ENCODE peak calls at places on chromosomes 11 and 22, in five cellular contexts. One of them, this sample, is unnamed.

GRCh38 chr11:64655901-64656601 is 65.0 kb downstream of the SLC22A12 start:
- DNase-seq in gastrocnemius medialis: no peak
- DNase-seq in HS-27A: no peak
- DNase-seq in activated CD4-positive, alpha-beta T cell treated with anti-CD3 and anti-CD28 coated beads, Interleukin-2, amount 10 ng/mL, durations not matched to agents 7 days and 5 days: no peak
- DNase-seq in fibroblast of lung: no peak
- DNase-seq in this sample: no peak

GRCh38 chr22:45584621-45585436 is 82.1 kb downstream of the FBLN1 start:
- DNase-seq in gastrocnemius medialis: no peak
- DNase-seq in fibroblast of lung: peak
- DNase-seq in activated CD4-positive, alpha-beta T cell treated with anti-CD3 and anti-CD28 coated beads, Interleukin-2, amount 10 ng/mL, durations not matched to agents 7 days and 5 days: no peak
- DNase-seq in HS-27A: no peak
- DNase-seq in this sample: no peak

GRCh38 chr22:43305806-43306205 is 37.4 kb downstream of the SCUBE1 start:
- DNase-seq in HS-27A: no peak
- DNase-seq in activated CD4-positive, alpha-beta T cell treated with anti-CD3 and anti-CD28 coated beads, Interleukin-2, amount 10 ng/mL, durations not matched to agents 7 days and 5 days: no peak
- DNase-seq in gastrocnemius medialis: no peak
- DNase-seq in fibroblast of lung: no peak
- DNase-seq in this sample: no peak

GRCh38 chr22:19522190-19522880 is 1.9 kb downstream of the CLDN5 start:
- DNase-seq in activated CD4-positive, alpha-beta T cell treated with anti-CD3 and anti-CD28 coated beads, Interleukin-2, amount 10 ng/mL, durations not matched to agents 7 days and 5 days: no peak
- DNase-seq in fibroblast of lung: no peak
- DNase-seq in gastrocnemius medialis: no peak
- DNase-seq in HS-27A: no peak
- DNase-seq in this sample: no peak

GRCh38 chr11:129720156-129720555 is 95.5 kb upstream of the TMEM45B start:
- DNase-seq in HS-27A: no peak
- DNase-seq in gastrocnemius medialis: no peak
- DNase-seq in activated CD4-positive, alpha-beta T cell treated with anti-CD3 and anti-CD28 coated beads, Interleukin-2, amount 10 ng/mL, durations not matched to agents 7 days and 5 days: no peak
- DNase-seq in fibroblast of lung: no peak
- DNase-seq in this sample: no peak

GRCh38 chr11:33207408-33207985 is 46.2 kb upstream of the CSTF3 start:
- DNase-seq in gastrocnemius medialis: no peak
- DNase-seq in HS-27A: no peak
- DNase-seq in activated CD4-positive, alpha-beta T cell treated with anti-CD3 and anti-CD28 coated beads, Interleukin-2, amount 10 ng/mL, durations not matched to agents 7 days and 5 days: no peak
- DNase-seq in fibroblast of lung: peak
- DNase-seq in this sample: no peak

GRCh38 chr11:1480555-1481482 is 5.8 kb downstream of the MOB2 start:
- DNase-seq in gastrocnemius medialis: no peak
- DNase-seq in fibroblast of lung: no peak
- DNase-seq in HS-27A: no peak
- DNase-seq in activated CD4-positive, alpha-beta T cell treated with anti-CD3 and anti-CD28 coated beads, Interleukin-2, amount 10 ng/mL, durations not matched to agents 7 days and 5 days: no peak
- DNase-seq in this sample: no peak

GRCh38 chr11:61754534-61755482 is 2.4 kb downstream of the MYRF start:
- DNase-seq in fibroblast of lung: peak
- DNase-seq in gastrocnemius medialis: no peak
- DNase-seq in activated CD4-positive, alpha-beta T cell treated with anti-CD3 and anti-CD28 coated beads, Interleukin-2, amount 10 ng/mL, durations not matched to agents 7 days and 5 days: no peak
- DNase-seq in HS-27A: no peak
- DNase-seq in this sample: no peak

GRCh38 chr22:50730941-50731661 is 6.9 kb upstream of the ACR start:
- DNase-seq in gastrocnemius medialis: no peak
- DNase-seq in fibroblast of lung: no peak
- DNase-seq in activated CD4-positive, alpha-beta T cell treated with anti-CD3 and anti-CD28 coated beads, Interleukin-2, amount 10 ng/mL, durations not matched to agents 7 days and 5 days: no peak
- DNase-seq in HS-27A: no peak
- DNase-seq in this sample: no peak

GRCh38 chr11:78030429-78031325 is 7.6 kb upstream of the KCTD14 start:
- DNase-seq in fibroblast of lung: peak
- DNase-seq in activated CD4-positive, alpha-beta T cell treated with anti-CD3 and anti-CD28 coated beads, Interleukin-2, amount 10 ng/mL, durations not matched to agents 7 days and 5 days: no peak
- DNase-seq in gastrocnemius medialis: no peak
- DNase-seq in HS-27A: no peak
- DNase-seq in this sample: peak

GRCh38 chr22:19204640-19205039 is 26.1 kb upstream of the SLC25A1 start:
- DNase-seq in HS-27A: no peak
- DNase-seq in gastrocnemius medialis: no peak
- DNase-seq in activated CD4-positive, alpha-beta T cell treated with anti-CD3 and anti-CD28 coated beads, Interleukin-2, amount 10 ng/mL, durations not matched to agents 7 days and 5 days: no peak
- DNase-seq in fibroblast of lung: no peak
- DNase-seq in this sample: no peak

GRCh38 chr11:30423886-30424285 is 101.0 kb downstream of the ARL14EP start:
- DNase-seq in HS-27A: no peak
- DNase-seq in gastrocnemius medialis: no peak
- DNase-seq in fibroblast of lung: no peak
- DNase-seq in activated CD4-positive, alpha-beta T cell treated with anti-CD3 and anti-CD28 coated beads, Interleukin-2, amount 10 ng/mL, durations not matched to agents 7 days and 5 days: no peak
- DNase-seq in this sample: no peak

GRCh38 chr22:36860821-36861659 is at the start of gene NCF4:
- DNase-seq in gastrocnemius medialis: peak
- DNase-seq in fibroblast of lung: no peak
- DNase-seq in activated CD4-positive, alpha-beta T cell treated with anti-CD3 and anti-CD28 coated beads, Interleukin-2, amount 10 ng/mL, durations not matched to agents 7 days and 5 days: peak
- DNase-seq in HS-27A: no peak
- DNase-seq in this sample: peak

GRCh38 chr11:28835790-28836189 is 727.6 kb downstream of the METTL15 start:
- DNase-seq in fibroblast of lung: peak
- DNase-seq in HS-27A: no peak
- DNase-seq in activated CD4-positive, alpha-beta T cell treated with anti-CD3 and anti-CD28 coated beads, Interleukin-2, amount 10 ng/mL, durations not matched to agents 7 days and 5 days: no peak
- DNase-seq in gastrocnemius medialis: no peak
- DNase-seq in this sample: no peak

GRCh38 chr22:27987557-27987956 is 68.5 kb upstream of the PITPNB start:
- DNase-seq in activated CD4-positive, alpha-beta T cell treated with anti-CD3 and anti-CD28 coated beads, Interleukin-2, amount 10 ng/mL, durations not matched to agents 7 days and 5 days: no peak
- DNase-seq in HS-27A: peak
- DNase-seq in fibroblast of lung: peak
- DNase-seq in gastrocnemius medialis: no peak
- DNase-seq in this sample: peak

GRCh38 chr11:29093416-29093815 is 923.4 kb downstream of the KCNA4 start:
- DNase-seq in gastrocnemius medialis: no peak
- DNase-seq in activated CD4-positive, alpha-beta T cell treated with anti-CD3 and anti-CD28 coated beads, Interleukin-2, amount 10 ng/mL, durations not matched to agents 7 days and 5 days: no peak
- DNase-seq in HS-27A: peak
- DNase-seq in fibroblast of lung: peak
- DNase-seq in this sample: no peak